ENCODE peak calls at places on chromosomes 1 and 21, in five cellular contexts. U is uterus, T is fibroblast of mammary gland, L is iris pigment epithelial cell, K is AG10803. O is an unnamed sample.

GRCh38 chr1:174710868-174711845 is 263.4 kb downstream of the GPR52 start:
- DNase-seq in K (no peak), T (no peak), U (no peak), L (no peak), O (no peak)

GRCh38 chr1:246573481-246573880 is 7.2 kb downstream of the CNST start:
- DNase-seq in K (no peak), U (no peak), L (no peak), T (no peak), O (no peak)

GRCh38 chr1:217067642-217068041 is 344.4 kb upstream of the ESRRG start:
- DNase-seq in U (no peak), L (no peak), T (no peak), K (no peak), O (no peak)

GRCh38 chr1:40386796-40387195 is 13.3 kb downstream of the SMAP2 start:
- DNase-seq in K (no peak), U (no peak), T (no peak), L (no peak), O (no peak)

GRCh38 chr21:24220466-24220865 is 1386.8 kb downstream of the MRPL39 start:
- DNase-seq in L (no peak), K (no peak), U (no peak), T (no peak), O (no peak)

GRCh38 chr1:10210841-10211804 is 753 bp downstream of the KIF1B start:
- DNase-seq in T (peak; percentile 98), L (peak; percentile 87), K (peak; percentile 98), U (peak; percentile 92), O (peak; percentile 86)

GRCh38 chr21:28899744-28900143 is 92.9 kb downstream of the LTN1 start:
- DNase-seq in K (peak; percentile 71), L (peak; percentile 55), U (no peak), T (peak; percentile 82), O (peak; percentile 45)

GRCh38 chr1:150536836-150537731 is 12.1 kb upstream of the ADAMTSL4 start:
- DNase-seq in L (no peak), T (no peak), K (peak; percentile 60), U (no peak), O (no peak)

GRCh38 chr21:34075099-34075425 is 1.7 kb downstream of the MRPS6 start:
- DNase-seq in K (no peak), U (no peak), T (no peak), L (no peak), O (no peak)

GRCh38 chr1:221856188-221857093 is 114.6 kb upstream of the DUSP10 start:
- DNase-seq in L (peak; percentile 54), K (peak; percentile 56), U (no peak), T (peak; percentile 97), O (peak; percentile 47)

GRCh38 chr1:152107984-152108898 is 7.0 kb downstream of the TCHH start:
- DNase-seq in K (peak; percentile 56), L (no peak), T (peak; percentile 57), U (no peak), O (peak; percentile 69)

GRCh38 chr1:109823543-109824348 is 60.0 kb upstream of the EPS8L3 start:
- DNase-seq in T (peak; percentile 78), K (peak; percentile 61), L (peak; percentile 24), U (peak; percentile 53), O (peak; percentile 62)

GRCh38 chr1:44515416-44515815 is 110.4 kb downstream of the RNF220 start:
- DNase-seq in L (no peak), T (no peak), K (no peak), U (no peak), O (no peak)

GRCh38 chr1:23634840-23635642 is 56.6 kb upstream of the RPL11 start:
- DNase-seq in K (peak; percentile 75), L (peak; percentile 73), T (peak; percentile 81), U (peak; percentile 58), O (peak; percentile 84)

GRCh38 chr1:46767649-46768282 is 31.1 kb upstream of the CYP4B1 start:
- DNase-seq in U (no peak), K (no peak), T (no peak), L (no peak), O (no peak)

O was measured in fibroblast of villous mesenchyme.